ENCODE peak calls at places on chromosome X, in six cellular contexts. T is IMR-90, V is upper lobe of right lung, B is HepG2, E is transverse colon, Z is A549. R is an unnamed sample.

GRCh38 chrX:41377624-41378023 is 43.7 kb downstream of the DDX3X start:
- DNase-seq in Z (no peak), B (no peak), V (no peak), T (no peak), E (no peak), R (no peak)

GRCh38 chrX:45614853-45615252 is 414.2 kb upstream of the DIPK2B start:
- DNase-seq in T (no peak), Z (no peak), B (no peak), E (no peak), V (no peak), R (no peak)

GRCh38 chrX:72255445-72255844 is 16.6 kb upstream of the ERCC6L start:
- DNase-seq in T (no peak), E (no peak), V (peak; percentile 78), Z (no peak), B (no peak), R (no peak)

GRCh38 chrX:75655627-75656026 is 129.4 kb downstream of the MAGEE2 start:
- DNase-seq in E (no peak), V (no peak), B (no peak), Z (no peak), T (no peak), R (no peak)

GRCh38 chrX:69109706-69110635 is 55.3 kb downstream of the PJA1 start:
- DNase-seq in V (no peak), B (no peak), Z (peak; percentile 71), T (peak; percentile 73), E (no peak), R (peak; percentile 66)

GRCh38 chrX:427812-428725 is 41.4 kb upstream of the PPP2R3B start:
- DNase-seq in T (no peak), B (peak; percentile 19), V (no peak), Z (peak; percentile 50), E (no peak), R (no peak)

GRCh38 chrX:118724775-118725174 is 2.6 kb upstream of the IL13RA1 start:
- DNase-seq in T (peak; percentile 56), V (no peak), E (no peak), Z (peak; percentile 15), B (peak; percentile 16), R (no peak)

GRCh38 chrX:74535211-74535621 is 79.2 kb downstream of the RLIM start:
- DNase-seq in V (no peak), Z (no peak), B (peak; percentile 16), E (peak; percentile 12), T (peak; percentile 71), R (no peak)

GRCh38 chrX:77785400-77785745 is 643 bp downstream of the ATRX start:
- DNase-seq in E (peak; percentile 13), T (peak; percentile 8), B (no peak), V (no peak), Z (peak; percentile 28), R (no peak)

GRCh38 chrX:11458175-11458574 is 165.0 kb downstream of the AMELX start:
- DNase-seq in V (no peak), T (peak; percentile 27), E (no peak), Z (no peak), B (no peak), R (no peak)

GRCh38 chrX:34805951-34806350 is 136.6 kb upstream of the FAM47B start:
- DNase-seq in Z (no peak), B (no peak), V (no peak), E (no peak), T (no peak), R (no peak)

GRCh38 chrX:150869450-150869849 is 29.0 kb downstream of the CD99L2 start:
- DNase-seq in T (no peak), V (no peak), Z (no peak), B (no peak), E (peak; percentile 34), R (no peak)

GRCh38 chrX:120111611-120112010 is 4.1 kb downstream of the RHOXF1 start:
- DNase-seq in E (no peak), V (no peak), T (no peak), B (no peak), Z (no peak), R (no peak)

GRCh38 chrX:53288173-53288572 is 6.8 kb upstream of the IQSEC2 start:
- DNase-seq in V (no peak), T (no peak), B (no peak), Z (no peak), E (no peak), R (no peak)

GRCh38 chrX:51804741-51805140 is 61.5 kb downstream of the GSPT2 start:
- DNase-seq in Z (no peak), V (no peak), B (no peak), T (no peak), E (no peak), R (no peak)

GRCh38 chrX:154074199-154074598 is 23.3 kb downstream of the MECP2 start:
- DNase-seq in B (peak; percentile 19), V (no peak), Z (peak; percentile 48), T (peak; percentile 73), E (no peak), R (no peak)

GRCh38 chrX:135522878-135523693 is 2.6 kb downstream of the INTS6L start:
- DNase-seq in E (no peak), Z (no peak), T (no peak), V (no peak), B (no peak), R (no peak)

GRCh38 chrX:45524296-45524695 is 323.6 kb upstream of the DIPK2B start:
- DNase-seq in Z (no peak), B (no peak), V (no peak), E (no peak), T (peak; percentile 67), R (no peak)

GRCh38 chrX:24124227-24124799 is 25.2 kb upstream of the ZFX start:
- DNase-seq in E (no peak), T (no peak), B (no peak), V (no peak), Z (no peak), R (no peak)

DNA sequence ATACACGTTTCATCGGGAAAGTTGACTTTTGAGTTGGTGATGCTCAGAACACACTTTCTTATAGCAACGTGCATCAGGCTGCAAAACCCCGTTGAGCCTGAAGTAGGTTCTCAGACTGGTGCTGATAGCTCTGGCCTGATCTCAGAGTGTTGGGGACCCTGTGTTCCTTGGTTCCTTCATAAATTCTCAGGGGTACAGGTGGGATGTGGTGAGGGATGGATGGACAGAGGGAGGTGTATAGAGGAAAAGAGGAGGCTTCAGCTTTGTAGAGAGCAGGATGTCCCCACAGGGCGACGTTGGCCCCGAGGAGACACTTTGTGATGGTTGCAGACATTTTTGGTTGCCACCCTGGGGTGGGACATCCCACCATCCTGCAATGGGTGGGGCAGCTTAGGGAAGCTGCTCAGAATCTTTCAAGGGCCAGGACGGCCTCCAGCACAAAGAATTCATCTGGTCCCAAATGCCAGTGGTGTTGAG is 2.5 kb downstream of the CD99 start:
- DNase-seq in E (no peak), T (no peak), V (no peak), B (no peak), Z (no peak), R (no peak)
- H3K27ac ChIP-seq in E (peak overlapping the region; percentile 94), T (no peak overlapping the region), V (peak overlapping the region; percentile 86), B (no peak overlapping the region), Z (no peak overlapping the region), R (no peak overlapping the region)

DNA sequence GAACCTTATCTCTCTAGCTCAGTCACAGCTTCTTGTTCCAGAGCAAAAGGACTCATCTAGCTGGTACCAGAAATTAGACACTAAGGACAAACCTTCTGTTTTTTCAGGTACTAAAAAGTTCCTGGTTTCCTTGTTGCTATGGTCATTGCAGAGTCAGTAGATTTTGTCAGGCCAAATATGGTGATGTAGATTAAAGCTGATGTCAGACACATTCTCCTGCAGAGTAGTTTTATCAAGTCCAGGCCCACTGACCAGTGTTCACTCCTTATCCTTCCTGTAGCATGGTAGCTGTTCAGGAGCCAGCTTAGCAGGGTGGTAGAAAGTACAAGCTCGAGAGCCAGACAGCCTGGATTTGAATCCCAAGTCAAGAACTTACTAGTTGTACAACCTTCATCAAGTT is 17.8 kb downstream of the OCRL start:
- DNase-seq in T (peak; percentile 10), E (no peak), B (no peak), Z (no peak), V (no peak), R (no peak)
- H3K27ac ChIP-seq in T (no peak overlapping the region), E (no peak overlapping the region), B (no peak overlapping the region), Z (no peak overlapping the region), V (no peak overlapping the region), R (no peak overlapping the region)

DNA sequence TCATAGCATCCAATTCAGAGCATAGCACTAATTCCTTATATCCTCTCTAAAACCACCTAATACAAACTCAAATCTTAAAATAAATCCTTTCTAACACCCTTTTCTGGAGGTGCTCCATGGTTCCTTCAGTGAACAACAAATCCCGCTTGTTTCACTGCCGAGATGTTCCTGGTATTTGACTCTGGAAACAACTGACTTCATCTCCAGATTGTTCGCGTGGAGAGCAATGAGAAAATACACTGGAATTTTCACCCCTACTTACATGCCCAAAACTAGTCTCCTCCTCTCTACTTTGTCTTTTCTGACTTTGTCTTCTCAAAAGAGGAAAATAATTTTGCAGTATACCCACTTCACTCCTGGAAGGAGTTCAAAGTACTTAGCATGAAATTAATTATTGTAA is 129.0 kb downstream of the PLS3 start:
- DNase-seq in Z (no peak), B (no peak), V (no peak), E (no peak), T (peak; percentile 9), R (no peak)
- H3K27ac ChIP-seq in Z (no peak overlapping the region), B (no peak overlapping the region), V (peak overlapping the region; percentile 36), E (no peak overlapping the region), T (no peak overlapping the region), R (no peak overlapping the region)

DNA sequence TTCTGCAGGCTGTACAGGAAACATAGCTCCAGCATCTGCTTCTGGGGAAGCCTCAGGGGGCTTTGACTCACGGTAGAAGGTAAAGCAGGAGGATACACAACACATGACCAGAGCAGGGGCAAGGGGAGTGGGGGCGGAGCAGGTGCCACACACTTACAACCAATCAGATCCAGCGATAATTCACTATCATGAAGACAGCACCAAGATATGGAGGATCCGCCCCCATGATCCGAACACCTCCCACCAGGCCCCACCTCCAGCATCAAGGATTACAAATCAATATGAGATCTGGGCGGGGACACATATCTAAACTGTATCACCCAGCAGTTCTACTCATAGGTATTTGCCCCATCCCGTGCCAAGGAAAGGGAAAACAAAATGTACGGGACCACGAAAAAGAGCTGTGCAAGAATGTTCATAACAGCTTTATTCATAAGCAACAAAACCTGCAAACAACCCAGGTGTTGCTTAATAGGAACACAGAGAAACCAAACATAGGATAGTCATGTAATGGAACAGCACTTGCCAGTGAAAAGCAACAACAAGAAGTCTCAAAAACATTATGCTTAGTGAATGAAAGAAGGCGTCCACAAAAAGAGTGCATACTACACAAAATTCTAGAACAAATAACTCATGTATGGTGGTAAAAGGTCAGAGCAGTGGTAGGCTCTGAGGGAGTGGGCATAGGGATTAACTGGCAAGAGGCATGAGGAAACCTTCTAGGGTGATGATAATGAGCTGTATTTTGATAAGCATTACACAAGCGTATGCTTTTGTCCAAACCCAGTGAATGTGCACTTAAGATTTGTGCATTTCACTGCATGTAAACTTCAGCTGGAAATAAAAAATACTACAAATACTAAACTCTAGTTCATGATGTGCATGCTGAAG is 130.9 kb upstream of the FAM9B start:
- DNase-seq in T (no peak), Z (no peak), B (no peak), V (no peak), E (no peak), R (no peak)
- H3K27ac ChIP-seq in T (peak overlapping the region; percentile 37), Z (peak overlapping the region; percentile 69), B (no peak overlapping the region), V (no peak overlapping the region), E (no peak overlapping the region), R (no peak overlapping the region)